ENCODE peak calls at places on chromosomes 5 and 9, in ten cellular contexts. C, E, X, L, Z, U, D, J, A and N are unnamed samples.

GRCh38 chr9:37383393-37383792 is 39.1 kb upstream of the GRHPR start:
- DNase-seq in C (no peak), E (no peak), X (no peak), L (no peak), Z (no peak), U (no peak), D (no peak), J (no peak), A (no peak), N (no peak)

GRCh38 chr5:149938272-149938671 is 6.3 kb downstream of the PDE6A start:
- DNase-seq in C (peak), E (no peak), X (no peak), L (no peak), Z (peak), U (peak), D (no peak), J (peak), A (no peak), N (peak)

GRCh38 chr9:32989651-32990050 is 11.8 kb downstream of the APTX start:
- DNase-seq in C (no peak), E (no peak), X (no peak), L (no peak), Z (no peak), U (peak), D (no peak), J (no peak), A (no peak), N (no peak)

GRCh38 chr9:17752021-17752420 is 173.2 kb downstream of the SH3GL2 start:
- DNase-seq in C (no peak), E (no peak), X (no peak), L (no peak), Z (no peak), U (no peak), D (no peak), J (no peak), A (no peak), N (no peak)

GRCh38 chr5:154397652-154398406 is 48.0 kb upstream of the SAP30L start:
- DNase-seq in C (no peak), E (peak), X (no peak), L (no peak), Z (no peak), U (no peak), D (no peak), J (peak), A (peak), N (no peak)

GRCh38 chr5:96615223-96615622 is 47.0 kb upstream of the CAST start:
- DNase-seq in C (no peak), E (no peak), X (no peak), L (no peak), Z (peak), U (no peak), D (no peak), J (no peak), A (no peak), N (no peak)

GRCh38 chr9:91117959-91118651 is 243.6 kb downstream of the AUH start:
- DNase-seq in C (peak), E (no peak), X (peak), L (peak), Z (peak), U (no peak), D (no peak), J (peak), A (peak), N (peak)

GRCh38 chr9:13282998-13283397 is 3.5 kb upstream of the MPDZ start:
- DNase-seq in C (no peak), E (no peak), X (no peak), L (no peak), Z (no peak), U (no peak), D (no peak), J (no peak), A (no peak), N (no peak)

GRCh38 chr9:92609142-92609500 is 60.8 kb downstream of the IPPK start:
- DNase-seq in C (peak), E (no peak), X (peak), L (no peak), Z (no peak), U (no peak), D (no peak), J (no peak), A (peak), N (peak)

GRCh38 chr9:114382951-114383865 is 4.6 kb downstream of the AKNA start:
- DNase-seq in C (peak), E (no peak), X (no peak), L (no peak), Z (peak), U (no peak), D (peak), J (no peak), A (no peak), N (no peak)

GRCh38 chr9:33263131-33263935 is 1.2 kb downstream of the BAG1 start:
- DNase-seq in C (peak), E (no peak), X (no peak), L (no peak), Z (peak), U (peak), D (no peak), J (no peak), A (peak), N (no peak)

GRCh38 chr5:98872679-98873078 is 56.1 kb downstream of the CHD1 start:
- DNase-seq in C (no peak), E (no peak), X (no peak), L (no peak), Z (peak), U (peak), D (no peak), J (peak), A (no peak), N (no peak)

GRCh38 chr5:151257731-151258715 is 5.0 kb downstream of the GM2A start:
- DNase-seq in C (no peak), E (no peak), X (no peak), L (no peak), Z (no peak), U (peak), D (no peak), J (no peak), A (no peak), N (no peak)

GRCh38 chr9:81687521-81688261 is 1.7 kb downstream of the TLE1 start:
- DNase-seq in C (peak), E (no peak), X (no peak), L (no peak), Z (peak), U (peak), D (no peak), J (peak), A (peak), N (no peak)

GRCh38 chr5:166166071-166166470 is 2125.4 kb upstream of the WWC1 start:
- DNase-seq in C (no peak), E (no peak), X (no peak), L (no peak), Z (no peak), U (no peak), D (no peak), J (no peak), A (no peak), N (no peak)

GRCh38 chr5:3995954-3996619 is 400.5 kb downstream of the IRX1 start:
- DNase-seq in C (no peak), E (no peak), X (no peak), L (no peak), Z (no peak), U (no peak), D (no peak), J (no peak), A (no peak), N (no peak)

GRCh38 chr5:10856646-10857332 is 95.8 kb upstream of the DAP start:
- DNase-seq in C (peak), E (peak), X (peak), L (no peak), Z (peak), U (peak), D (no peak), J (peak), A (no peak), N (peak)

GRCh38 chr5:74322944-74323343 is 317.6 kb downstream of the ENC1 start:
- DNase-seq in C (no peak), E (no peak), X (no peak), L (no peak), Z (no peak), U (no peak), D (no peak), J (no peak), A (no peak), N (no peak)

GRCh38 chr9:23493219-23493618 is 332.8 kb downstream of the ELAVL2 start:
- DNase-seq in C (no peak), E (no peak), X (no peak), L (no peak), Z (no peak), U (no peak), D (no peak), J (no peak), A (no peak), N (peak)

GRCh38 chr5:39169081-39169480 is 50.3 kb downstream of the FYB1 start:
- DNase-seq in C (no peak), E (no peak), X (no peak), L (peak), Z (peak), U (no peak), D (no peak), J (no peak), A (no peak), N (no peak)

GRCh38 chr9:81529556-81530193 is 159.7 kb downstream of the TLE1 start:
- DNase-seq in C (no peak), E (no peak), X (no peak), L (peak), Z (peak), U (peak), D (no peak), J (peak), A (no peak), N (no peak)

GRCh38 chr9:86807577-86807976 is 139.7 kb downstream of the GAS1 start:
- DNase-seq in C (peak), E (no peak), X (peak), L (no peak), Z (no peak), U (no peak), D (no peak), J (no peak), A (no peak), N (no peak)

GRCh38 chr9:70902705-70903131 is 218.7 kb downstream of the TRPM3 start:
- DNase-seq in C (no peak), E (no peak), X (no peak), L (peak), Z (peak), U (peak), D (no peak), J (peak), A (no peak), N (no peak)

GRCh38 chr5:179558912-179559279 is 8.5 kb downstream of the RUFY1 start:
- DNase-seq in C (peak), E (peak), X (peak), L (no peak), Z (no peak), U (peak), D (no peak), J (peak), A (peak), N (peak)

GRCh38 chr5:58648846-58649245 is 66.0 kb downstream of the RAB3C start:
- DNase-seq in C (no peak), E (no peak), X (no peak), L (no peak), Z (no peak), U (no peak), D (no peak), J (no peak), A (no peak), N (no peak)

GRCh38 chr9:8727191-8727590 is 927.6 kb upstream of the DMAC1 start:
- DNase-seq in C (no peak), E (no peak), X (no peak), L (no peak), Z (no peak), U (no peak), D (no peak), J (no peak), A (no peak), N (no peak)

GRCh38 chr5:141150215-141150992 is 547 bp downstream of the PCDHB6 start:
- DNase-seq in C (no peak), E (no peak), X (no peak), L (no peak), Z (no peak), U (no peak), D (no peak), J (no peak), A (no peak), N (no peak)